ENCODE peak calls at places on chromosomes 7 and 10, in eight cellular contexts. R is Calu3; A is activated T-helper 1 cell treated with anti-CD3 and anti-CD28 coated beads, Interleukin-12 subunit alpha, Interleukin-12 subunit beta, Interleukin-2, Interleukin-4 antibody, amounts not matched to agents 30 ng/mL and 10 ng/mL and 1 ng/mL, durations not matched to agents 14 hours and 24 hours and 36 hours; B is AG20443; D is tibial artery; Z is stimulated activated CD8-positive, alpha-beta memory T cell treated with anti-CD3 and anti-CD28 coated beads, Interleukin-4, amount 100 ng/mL, for 1 hour; S is naive thymus-derived CD4-positive, alpha-beta T cell; L is NCI-H1436. K is an unnamed sample.

GRCh38 chr10:132685121-132685891 is 100.6 kb downstream of the NKX6-2 start:
- DNase-seq in R (peak; percentile 76), A (no peak), B (no peak), D (peak; percentile 61), Z (no peak), S (no peak), L (no peak), K (no peak)

GRCh38 chr10:79445217-79445707 is at the start of gene ZCCHC24:
- DNase-seq in R (peak; percentile 68), A (no peak), B (no peak), D (peak; percentile 80), Z (no peak), S (no peak), L (no peak), K (no peak)

GRCh38 chr10:83965473-83965872 is 173.8 kb upstream of the GHITM start:
- DNase-seq in R (no peak), A (no peak), B (no peak), D (no peak), Z (no peak), S (no peak), L (no peak), K (no peak)

GRCh38 chr10:121627810-121628209 is 29.6 kb upstream of the FGFR2 start:
- DNase-seq in R (no peak), A (no peak), B (no peak), D (peak; percentile 25), Z (no peak), S (no peak), L (no peak), K (peak; percentile 4)

GRCh38 chr7:117227091-117227490 is 95.8 kb downstream of the WNT2 start:
- DNase-seq in R (no peak), A (no peak), B (no peak), D (no peak), Z (no peak), S (no peak), L (no peak), K (no peak)

GRCh38 chr10:114430688-114431413 is 26.5 kb upstream of the AFAP1L2 start:
- DNase-seq in R (no peak), A (no peak), B (no peak), D (no peak), Z (no peak), S (no peak), L (no peak), K (no peak)

GRCh38 chr7:157664866-157665633 is 328.2 kb downstream of the DNAJB6 start:
- DNase-seq in R (no peak), A (no peak), B (no peak), D (peak; percentile 33), Z (no peak), S (no peak), L (no peak), K (no peak)

GRCh38 chr10:104329754-104330153 is 8.5 kb downstream of the ITPRIP start:
- DNase-seq in R (no peak), A (no peak), B (peak; percentile 50), D (peak; percentile 71), Z (no peak), S (no peak), L (no peak), K (peak; percentile 92)

GRCh38 chr7:3154881-3155494 is 111.3 kb upstream of the CARD11 start:
- DNase-seq in R (peak; percentile 69), A (peak; percentile 46), B (peak; percentile 53), D (no peak), Z (peak; percentile 5), S (peak; percentile 73), L (peak; percentile 24), K (peak; percentile 2)

GRCh38 chr7:39810710-39811109 is 139.3 kb upstream of the CDK13 start:
- DNase-seq in R (no peak), A (no peak), B (no peak), D (no peak), Z (no peak), S (no peak), L (no peak), K (no peak)

GRCh38 chr10:11178606-11179221 is 161.0 kb downstream of the CELF2 start:
- DNase-seq in R (no peak), A (peak; percentile 88), B (no peak), D (no peak), Z (peak; percentile 60), S (peak; percentile 85), L (no peak), K (peak; percentile 3)

GRCh38 chr10:94963901-94964300 is 25.4 kb downstream of the CYP2C9 start:
- DNase-seq in R (peak; percentile 6), A (no peak), B (peak; percentile 16), D (no peak), Z (no peak), S (no peak), L (no peak), K (no peak)

GRCh38 chr7:140022582-140023211 is 40.1 kb downstream of the PARP12 start:
- DNase-seq in R (no peak), A (no peak), B (no peak), D (no peak), Z (no peak), S (no peak), L (no peak), K (no peak)

GRCh38 chr7:132254455-132254854 is 321.8 kb downstream of the PLXNA4 start:
- DNase-seq in R (no peak), A (no peak), B (no peak), D (no peak), Z (no peak), S (no peak), L (no peak), K (no peak)

GRCh38 chr10:114703377-114704125 is 45.5 kb upstream of the ABLIM1 start:
- DNase-seq in R (no peak), A (no peak), B (peak; percentile 30), D (no peak), Z (no peak), S (peak; percentile 46), L (no peak), K (no peak)

GRCh38 chr10:95333997-95334792 is 43.4 kb upstream of the PDLIM1 start:
- DNase-seq in R (no peak), A (no peak), B (peak; percentile 87), D (peak; percentile 88), Z (no peak), S (no peak), L (no peak), K (peak; percentile 46)

GRCh38 chr10:58998924-58999713 is 177.3 kb upstream of the PHYHIPL start:
- DNase-seq in R (no peak), A (no peak), B (peak; percentile 23), D (peak; percentile 94), Z (no peak), S (no peak), L (no peak), K (no peak)

GRCh38 chr7:9231683-9232082 is 798.3 kb downstream of the NXPH1 start:
- DNase-seq in R (no peak), A (no peak), B (no peak), D (no peak), Z (no peak), S (no peak), L (peak; percentile 83), K (no peak)

GRCh38 chr10:127922675-127923366 is 15.9 kb downstream of the PTPRE start:
- DNase-seq in R (peak; percentile 73), A (no peak), B (peak; percentile 61), D (peak; percentile 89), Z (no peak), S (no peak), L (no peak), K (peak; percentile 83)

GRCh38 chr10:32957341-32958084 is 517 bp downstream of the ITGB1 start:
- DNase-seq in R (peak; percentile 74), A (peak; percentile 33), B (peak; percentile 57), D (peak; percentile 83), Z (no peak), S (peak; percentile 39), L (no peak), K (no peak)

GRCh38 chr10:73965890-73966768 is 31.8 kb upstream of the VCL start:
- DNase-seq in R (peak; percentile 70), A (no peak), B (peak; percentile 95), D (peak; percentile 95), Z (no peak), S (no peak), L (no peak), K (peak; percentile 98)

GRCh38 chr7:108324053-108325038 is 131.9 kb downstream of the NRCAM start:
- DNase-seq in R (no peak), A (no peak), B (no peak), D (no peak), Z (no peak), S (no peak), L (no peak), K (no peak)

GRCh38 chr7:27172823-27173411 is 1.2 kb downstream of the HOXA10 start:
- DNase-seq in R (peak; percentile 52), A (no peak), B (peak; percentile 72), D (peak; percentile 95), Z (no peak), S (peak; percentile 23), L (peak; percentile 12), K (peak; percentile 88)

K was measured in AG09309.